ENCODE peak calls at places on chromosomes 2 and 18, in four cellular contexts. N is WTC11, Y is HEK293T, U is K562. I is an unnamed sample.

GRCh38 chr2:88874063-88874657 is 182.7 kb downstream of the RPIA start:
- DNase-seq in N (peak), U (peak), Y (peak), I (peak)

GRCh38 chr2:189553689-189554088 is 26.9 kb downstream of the SLC40A1 start:
- DNase-seq in Y (no peak), N (no peak), U (no peak), I (peak)

GRCh38 chr2:147538088-147538487 is 306.7 kb upstream of the ACVR2A start:
- DNase-seq in U (no peak), Y (no peak), N (no peak), I (no peak)

GRCh38 chr2:165149439-165149838 is 54.4 kb downstream of the SCN3A start:
- DNase-seq in Y (no peak), N (no peak), U (no peak), I (no peak)

GRCh38 chr18:8893221-8893620 is 187.9 kb downstream of the MTCL1 start:
- DNase-seq in N (no peak), U (peak), Y (no peak), I (no peak)

GRCh38 chr2:32355976-32356734 is 668 bp upstream of the BIRC6 start:
- DNase-seq in N (no peak), U (no peak), Y (no peak), I (no peak)

GRCh38 chr2:121905201-121905600 is 149.8 kb downstream of the TSN start:
- DNase-seq in N (no peak), U (no peak), Y (no peak), I (no peak)

GRCh38 chr18:10518595-10519273 is 7.1 kb upstream of the NAPG start:
- DNase-seq in U (peak), Y (peak), N (no peak), I (peak)

GRCh38 chr2:15729001-15729400 is 137.3 kb downstream of the DDX1 start:
- DNase-seq in N (no peak), Y (no peak), U (no peak), I (no peak)

GRCh38 chr2:71385008-71385407 is 53.4 kb downstream of the ZNF638 start:
- DNase-seq in N (no peak), U (no peak), Y (no peak), I (no peak)

GRCh38 chr2:25954199-25954752 is 28.0 kb downstream of the KIF3C start:
- DNase-seq in Y (no peak), N (peak), U (no peak), I (peak)

GRCh38 chr2:195575879-195576391 is 81.1 kb upstream of the SLC39A10 start:
- DNase-seq in U (no peak), N (no peak), Y (no peak), I (peak)

GRCh38 chr18:54551590-54551989 is 39.5 kb upstream of the DYNAP start:
- DNase-seq in Y (no peak), N (no peak), U (no peak), I (no peak)

GRCh38 chr18:2881088-2881487 is 34.3 kb downstream of the EMILIN2 start:
- DNase-seq in U (no peak), Y (no peak), N (no peak), I (no peak)

GRCh38 chr2:172299741-172300140 is 127.6 kb upstream of the ITGA6 start:
- DNase-seq in N (no peak), Y (no peak), U (no peak), I (no peak)

GRCh38 chr18:8771930-8772329 is 66.6 kb downstream of the MTCL1 start:
- DNase-seq in Y (no peak), U (no peak), N (no peak), I (no peak)

GRCh38 chr2:100906679-100907078 is 86.7 kb downstream of the NPAS2 start:
- DNase-seq in Y (no peak), U (no peak), N (no peak), I (no peak)

GRCh38 chr18:75137346-75137877 is 71.5 kb downstream of the PTGR3 start:
- DNase-seq in U (no peak), N (no peak), Y (no peak), I (no peak)

GRCh38 chr2:229202646-229203045 is 68.4 kb downstream of the PID1 start:
- DNase-seq in N (no peak), U (no peak), Y (no peak), I (no peak)

GRCh38 chr2:98027955-98028593 is 32.3 kb upstream of the TMEM131 start:
- DNase-seq in N (no peak), U (no peak), Y (no peak), I (no peak)

GRCh38 chr2:234488913-234489451 is 7.9 kb downstream of the ARL4C start:
- DNase-seq in Y (no peak), N (no peak), U (no peak), I (no peak)

GRCh38 chr2:231199219-231199618 is 788 bp downstream of the ARMC9 start:
- DNase-seq in Y (no peak), N (no peak), U (no peak), I (no peak)

GRCh38 chr18:7116001-7116831 is 1.4 kb downstream of the LAMA1 start:
- DNase-seq in N (peak), U (no peak), Y (peak), I (no peak)

GRCh38 chr2:98806266-98806697 is 75.3 kb upstream of the MGAT4A start:
- DNase-seq in Y (peak), U (no peak), N (no peak), I (no peak)

GRCh38 chr2:240593026-240593702 is 6.6 kb downstream of the CAPN10 start:
- DNase-seq in Y (no peak), N (peak), U (no peak), I (no peak)

GRCh38 chr2:101047075-101047766 is 45.1 kb downstream of the RPL31 start:
- DNase-seq in N (no peak), Y (no peak), U (no peak), I (no peak)

GRCh38 chr2:37457401-37457901 is 113.0 kb downstream of the QPCT start:
- DNase-seq in U (no peak), N (no peak), Y (no peak), I (no peak)

DNA sequence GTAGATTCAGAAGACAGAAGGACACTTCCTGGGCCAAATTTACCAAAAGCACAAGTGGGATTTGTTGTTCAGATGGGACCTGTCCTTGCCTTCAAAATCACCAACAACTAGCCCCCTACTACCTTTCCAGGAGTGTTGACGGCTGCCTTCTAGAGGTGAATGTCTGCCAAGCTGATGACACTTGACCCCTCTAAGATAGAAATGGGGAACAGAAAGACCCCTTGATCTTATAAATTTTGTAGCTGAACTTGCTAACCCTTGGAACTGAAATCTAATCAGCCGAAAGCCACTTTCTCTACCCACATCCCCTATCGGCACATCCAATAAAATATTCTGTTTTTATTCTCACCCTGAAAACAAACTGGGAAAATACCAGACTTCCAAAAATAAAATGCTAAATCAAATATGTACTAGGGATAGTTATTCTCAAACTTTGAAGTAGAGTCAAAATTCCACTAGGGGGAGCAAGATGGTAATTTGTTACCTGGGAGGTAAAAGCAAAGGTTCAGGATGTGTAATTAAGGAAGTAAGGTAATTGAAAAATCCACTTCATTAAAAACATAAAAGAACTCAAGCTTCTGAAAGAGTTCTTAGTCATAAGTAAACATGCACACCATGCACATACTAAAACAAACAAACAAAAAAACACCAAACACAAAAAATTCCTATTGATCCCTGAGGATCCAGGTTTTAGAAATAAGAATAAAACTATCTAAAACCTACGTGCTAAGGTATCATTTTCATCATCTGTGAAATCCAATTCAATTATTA is 119.2 kb downstream of the ANKRD44 start:
- DNase-seq in N (no peak), U (peak), Y (peak), I (peak)
- TF ChIP-seq ELF4 in N (no peak), U (no peak), Y (no peak), I (no peak)

GRCh38 chr2:205407984-205408383 is 274.3 kb upstream of the NRP2 start:
- DNase-seq in Y (no peak), U (no peak), N (no peak), I (no peak)

GRCh38 chr2:205411558-205411957 is 270.7 kb upstream of the NRP2 start:
- DNase-seq in Y (no peak), N (no peak), U (no peak), I (no peak)

GRCh38 chr2:205405752-205406151 is 276.5 kb upstream of the NRP2 start:
- DNase-seq in N (no peak), U (no peak), Y (no peak), I (no peak)

GRCh38 chr2:205409403-205409802 is 272.9 kb upstream of the NRP2 start:
- DNase-seq in U (no peak), Y (no peak), N (no peak), I (no peak)

GRCh38 chr2:205408690-205409089 is 273.6 kb upstream of the NRP2 start:
- DNase-seq in N (no peak), Y (no peak), U (no peak), I (no peak)
- TF ChIP-seq ELF4 in N (no peak), Y (no peak), U (no peak), I (no peak)

DNA sequence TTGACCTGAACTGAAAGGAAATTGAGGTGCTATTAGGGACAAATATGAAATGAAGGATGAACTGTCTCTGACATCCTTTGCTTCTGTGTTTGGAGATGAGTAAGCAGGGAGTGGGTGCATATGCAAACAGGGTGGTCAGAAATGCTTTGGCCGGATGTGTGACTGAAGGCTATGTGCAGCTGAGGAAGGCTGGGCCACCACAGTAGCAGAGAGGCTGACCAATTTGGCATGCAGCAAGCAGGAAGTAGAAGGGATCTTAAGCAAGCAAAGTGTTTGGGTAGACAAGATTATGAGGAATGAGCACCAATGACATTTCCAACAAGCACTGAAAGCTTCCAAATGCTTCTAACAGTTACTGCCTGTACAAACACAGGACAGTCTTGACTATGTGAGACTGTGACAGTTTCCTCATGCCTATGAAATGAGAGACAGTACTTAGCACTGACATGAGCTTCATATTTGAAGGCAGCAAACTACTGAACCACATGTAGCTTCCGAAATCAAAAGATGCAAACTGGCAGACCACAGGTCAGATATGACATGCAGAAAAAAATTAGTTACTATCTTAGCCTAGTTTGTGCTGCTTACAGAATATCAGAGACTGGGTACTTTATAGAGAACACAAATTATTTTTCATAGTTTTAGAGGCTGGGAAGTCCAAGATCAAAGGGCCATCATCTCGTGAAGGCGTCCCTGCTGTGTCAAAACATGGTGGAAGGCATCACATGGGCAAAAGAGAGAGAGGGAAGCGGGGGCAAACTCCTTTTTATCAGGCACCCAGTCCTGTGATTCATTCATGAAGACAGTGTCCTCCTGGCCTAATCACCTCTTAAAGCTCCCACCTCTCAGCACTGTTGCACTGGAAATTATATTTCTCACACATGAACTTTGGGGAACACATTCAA is 3.2 kb upstream of the ACTR3 start:
- DNase-seq in U (peak), N (no peak), Y (no peak), I (peak)
- TF ChIP-seq ELF4 in U (no peak), N (no peak), Y (no peak), I (no peak)

GRCh38 chr2:112627060-112628040 is 18.4 kb upstream of the SLC20A1 start:
- DNase-seq in N (no peak), Y (no peak), U (no peak), I (no peak)
- TF ChIP-seq ELF4 in N (no peak), Y (no peak), U (no peak), I (no peak)

DNA sequence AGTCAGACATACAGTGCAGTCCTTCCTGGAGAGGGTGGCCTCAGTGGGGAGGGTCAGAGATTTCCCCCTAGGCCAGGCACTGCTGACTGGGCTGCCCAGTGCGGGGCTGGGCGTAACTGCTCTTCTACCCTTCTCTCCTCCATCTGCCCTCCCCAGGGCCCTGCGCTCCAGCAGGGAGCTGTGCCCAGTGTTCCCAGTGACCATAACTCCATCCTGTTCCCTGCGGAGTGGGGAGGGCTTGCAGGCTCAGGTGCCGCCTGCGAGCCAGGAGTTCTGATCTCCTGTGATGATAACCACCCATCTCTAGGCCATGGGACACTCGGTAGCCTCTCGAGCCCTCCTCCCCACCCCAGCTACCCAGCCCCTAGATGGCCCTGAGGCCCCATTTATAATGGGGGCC is 107.6 kb downstream of the SMAD7 start:
- DNase-seq in U (no peak), N (no peak), Y (no peak), I (no peak)
- TF ChIP-seq ELF4 in U (no peak), N (no peak), Y (no peak), I (no peak)

GRCh38 chr2:169190197-169190775 is 120.9 kb downstream of the DHRS9 start:
- DNase-seq in Y (no peak), U (peak), N (no peak), I (no peak)

GRCh38 chr2:169189123-169189522 is 119.8 kb downstream of the DHRS9 start:
- DNase-seq in Y (no peak), U (peak), N (no peak), I (no peak)

GRCh38 chr2:169184074-169184473 is 114.7 kb downstream of the DHRS9 start:
- DNase-seq in Y (no peak), U (no peak), N (no peak), I (no peak)

GRCh38 chr2:169182573-169182972 is 113.2 kb downstream of the DHRS9 start:
- DNase-seq in U (no peak), Y (no peak), N (no peak), I (no peak)

GRCh38 chr2:169185711-169186110 is 116.3 kb downstream of the DHRS9 start:
- DNase-seq in Y (no peak), N (no peak), U (no peak), I (no peak)
- TF ChIP-seq ELF4 in Y (no peak), N (no peak), U (no peak), I (no peak)

DNA sequence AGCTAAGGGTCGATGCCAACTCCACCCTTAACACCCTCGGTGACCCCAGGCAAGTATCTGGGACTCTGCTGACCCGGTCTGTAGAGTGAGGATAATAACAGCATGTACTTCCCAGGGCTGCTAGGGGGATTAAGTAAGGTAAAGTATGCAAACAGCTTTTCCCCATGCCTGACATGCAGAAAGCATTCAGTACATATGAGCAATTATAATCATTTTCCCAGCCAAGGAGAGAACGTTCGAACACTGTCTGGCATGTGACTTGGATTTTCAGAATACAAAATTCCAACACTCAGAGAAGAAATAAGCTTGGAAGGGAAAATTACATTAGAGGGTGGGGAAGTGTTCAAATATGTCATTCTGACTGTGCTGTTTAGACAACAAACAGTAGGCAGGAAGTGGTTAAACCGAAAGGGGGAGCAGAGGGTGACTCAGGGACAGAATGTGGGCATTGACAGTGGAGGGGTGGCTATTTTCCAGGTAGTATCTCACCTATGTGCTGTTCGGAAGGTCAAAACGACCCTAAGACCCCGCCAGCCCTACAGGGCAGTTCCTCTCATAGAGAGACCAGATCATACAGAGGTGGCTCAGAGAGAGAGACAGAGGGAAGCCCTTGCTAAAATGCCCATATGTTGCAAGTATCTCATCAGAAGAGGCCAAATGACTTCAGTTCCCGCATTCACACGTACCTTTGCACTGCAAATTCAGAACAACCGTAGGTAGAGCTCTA is 14.9 kb downstream of the ASPRV1 start:
- DNase-seq in U (peak), N (no peak), Y (no peak), I (peak)
- TF ChIP-seq ELF4 in U (peak), N (no peak), Y (no peak), I (no peak)

I was measured in HepG2.